ENCODE peak calls at places on chromosomes 1 and 21, in six cellular contexts. D, R, G, N, K and P are unnamed samples.

GRCh38 chr1:12458571-12458970 is 159.4 kb downstream of the DHRS3 start:
- DNase-seq in D (no peak), R (no peak), G (no peak), N (no peak), K (no peak), P (no peak)

GRCh38 chr1:219917281-219917680 is 11.1 kb downstream of the SLC30A10 start:
- DNase-seq in D (no peak), R (no peak), G (no peak), N (no peak), K (no peak), P (no peak)

GRCh38 chr1:12005488-12006166 is 13.7 kb upstream of the MIIP start:
- DNase-seq in D (no peak), R (no peak), G (no peak), N (no peak), K (no peak), P (no peak)

GRCh38 chr21:33383056-33383888 is 19.9 kb upstream of the IFNGR2 start:
- DNase-seq in D (peak), R (peak), G (peak), N (peak), K (peak), P (peak)

GRCh38 chr1:66350001-66350547 is 183.9 kb upstream of the SGIP1 start:
- DNase-seq in D (no peak), R (peak), G (peak), N (peak), K (no peak), P (no peak)

GRCh38 chr1:19430121-19431068 is 54.9 kb downstream of the CAPZB start:
- DNase-seq in D (no peak), R (no peak), G (no peak), N (peak), K (no peak), P (no peak)

GRCh38 chr1:31798433-31799195 is 17.2 kb downstream of the SPOCD1 start:
- DNase-seq in D (no peak), R (no peak), G (no peak), N (no peak), K (peak), P (no peak)

GRCh38 chr1:156882543-156882942 is 11.0 kb upstream of the PEAR1 start:
- DNase-seq in D (no peak), R (no peak), G (no peak), N (no peak), K (no peak), P (no peak)

GRCh38 chr1:207897188-207897587 is 13.7 kb downstream of the CD34 start:
- DNase-seq in D (no peak), R (no peak), G (no peak), N (no peak), K (no peak), P (no peak)

GRCh38 chr1:19651141-19651737 is 7.1 kb downstream of the NBL1 start:
- DNase-seq in D (peak), R (peak), G (no peak), N (no peak), K (peak), P (peak)

GRCh38 chr1:159945483-159946241 is at the start of gene IGSF9:
- DNase-seq in D (peak), R (peak), G (peak), N (peak), K (peak), P (peak)

GRCh38 chr1:52264530-52265115 is 101.4 kb downstream of the CC2D1B start:
- DNase-seq in D (no peak), R (no peak), G (no peak), N (no peak), K (no peak), P (no peak)